ENCODE peak calls at places on chromosomes 2 and 18, in four cellular contexts. P is stimulated activated CD8-positive, alpha-beta memory T cell treated with anti-CD3 and anti-CD28 coated beads, Interleukin-15, amount 100 ng/mL, for 1 hour; Z is M059J; I is NCI-H1092. E is an unnamed sample.

GRCh38 chr2:121608367-121608766 is 40.9 kb downstream of the CLASP1 start:
- DNase-seq in I (no peak), Z (no peak), P (no peak), E (no peak)

GRCh38 chr2:122734756-122735155 is 979.3 kb downstream of the TSN start:
- DNase-seq in I (no peak), Z (no peak), P (no peak), E (no peak)

GRCh38 chr2:8642332-8643078 is 39.4 kb upstream of the ID2 start:
- DNase-seq in I (no peak), P (no peak), Z (no peak), E (no peak)

GRCh38 chr2:167733750-167734149 is 513.6 kb downstream of the STK39 start:
- DNase-seq in I (no peak), P (no peak), Z (no peak), E (no peak)

GRCh38 chr2:217366246-217366645 is 506.4 kb upstream of the TNP1 start:
- DNase-seq in P (no peak), I (no peak), Z (no peak), E (no peak)

GRCh38 chr2:15800489-15801329 is 139.6 kb upstream of the MYCN start:
- DNase-seq in I (no peak), Z (no peak), P (no peak), E (no peak)

GRCh38 chr2:143482316-143482715 is 353.1 kb downstream of the ARHGAP15 start:
- DNase-seq in I (no peak), Z (no peak), P (no peak), E (no peak)

GRCh38 chr18:25724997-25725396 is 365.4 kb downstream of the SS18 start:
- DNase-seq in P (no peak), I (no peak), Z (peak), E (no peak)

GRCh38 chr18:36294031-36294430 is 3.5 kb upstream of the FHOD3 start:
- DNase-seq in P (no peak), Z (no peak), I (no peak), E (no peak)

GRCh38 chr2:19484736-19485135 is 126.3 kb upstream of the OSR1 start:
- DNase-seq in I (no peak), P (no peak), Z (no peak), E (no peak)

GRCh38 chr18:7609617-7610016 is 42.5 kb downstream of the PTPRM start:
- DNase-seq in Z (no peak), P (no peak), I (no peak), E (no peak)

GRCh38 chr2:180523629-180524340 is 456.6 kb upstream of the UBE2E3 start:
- DNase-seq in P (no peak), Z (peak), I (no peak), E (peak)

GRCh38 chr18:34709104-34709503 is 994 bp upstream of the DTNA start:
- DNase-seq in P (no peak), I (no peak), Z (peak), E (peak)

GRCh38 chr2:220959391-220959802 is 612.7 kb downstream of the EPHA4 start:
- DNase-seq in Z (peak), P (no peak), I (peak), E (peak)

GRCh38 chr2:237130562-237131421 is 45.1 kb downstream of the COPS8 start:
- DNase-seq in Z (no peak), I (no peak), P (no peak), E (no peak)

GRCh38 chr2:47631306-47631705 is 151.6 kb upstream of the MSH6 start:
- DNase-seq in Z (no peak), I (no peak), P (no peak), E (no peak)

GRCh38 chr2:100781009-100781325 is 39.0 kb upstream of the NPAS2 start:
- DNase-seq in Z (no peak), I (no peak), P (no peak), E (no peak)

GRCh38 chr18:23213200-23213599 is 77.9 kb downstream of the CABLES1 start:
- DNase-seq in Z (no peak), I (no peak), P (no peak), E (no peak)

GRCh38 chr2:177622516-177622915 is 229.9 kb downstream of the AGPS start:
- DNase-seq in Z (no peak), P (no peak), I (no peak), E (peak)

GRCh38 chr18:9673296-9674251 is 34.5 kb upstream of the RAB31 start:
- DNase-seq in I (no peak), Z (peak), P (no peak), E (peak)

GRCh38 chr2:220553150-220553549 is 925.7 kb downstream of the SLC4A3 start:
- DNase-seq in I (no peak), P (no peak), Z (no peak), E (no peak)

GRCh38 chr2:99101697-99102096 is 39.8 kb upstream of the C2orf15 start:
- DNase-seq in I (no peak), Z (peak), P (no peak), E (no peak)